ENCODE peak calls at places on chromosome 19, in ten cellular contexts. B is GM12864, P is GM12865, J is neural progenitor cell, L is AG04449, Q is uterus, A is DND-41, X is choroid plexus epithelial cell, Z is left ventricle myocardium inferior, O is HFF-Myc. K is an unnamed sample.

GRCh38 chr19:56076413-56076998 is 44.6 kb downstream of the ZNF787 start:
- DNase-seq in L (peak), A (peak), X (peak), P (peak), Q (peak), O (peak), Z (no peak), B (no peak), J (peak), K (peak)

GRCh38 chr19:11624064-11624463 is 26.8 kb downstream of the ZNF627 start:
- DNase-seq in A (no peak), L (no peak), O (no peak), J (no peak), X (peak), B (no peak), Q (no peak), P (no peak), Z (no peak), K (no peak)

GRCh38 chr19:13215572-13216380 is 65.6 kb downstream of the IER2 start:
- DNase-seq in Q (no peak), A (no peak), Z (no peak), J (no peak), X (no peak), L (no peak), O (no peak), P (peak), B (no peak), K (peak)

GRCh38 chr19:6109947-6110346 is 353 bp downstream of the RFX2 start:
- DNase-seq in J (no peak), A (no peak), Q (no peak), L (no peak), P (no peak), X (no peak), B (no peak), O (no peak), Z (peak), K (no peak)

GRCh38 chr19:31261019-31261595 is 88.1 kb downstream of the TSHZ3 start:
- DNase-seq in P (no peak), Q (peak), A (no peak), O (no peak), X (no peak), B (no peak), L (no peak), J (no peak), Z (no peak), K (no peak)

GRCh38 chr19:1102407-1103106 is 1.2 kb upstream of the GPX4 start:
- DNase-seq in L (peak), Z (no peak), P (peak), A (no peak), J (no peak), X (peak), Q (peak), O (peak), B (peak), K (peak)

GRCh38 chr19:48644839-48645651 is 942 bp downstream of the CA11 start:
- DNase-seq in A (peak), O (no peak), B (no peak), Q (peak), J (peak), L (no peak), P (peak), Z (peak), X (peak), K (peak)

GRCh38 chr19:48614436-48615144 is at the start of gene FAM83E:
- DNase-seq in J (peak), L (no peak), O (no peak), Q (no peak), Z (no peak), P (peak), X (no peak), A (no peak), B (no peak), K (peak)

GRCh38 chr19:512548-513365 is 5.5 kb downstream of the TPGS1 start:
- DNase-seq in Z (no peak), P (no peak), B (no peak), X (no peak), O (no peak), J (no peak), Q (no peak), A (peak), L (no peak), K (no peak)

GRCh38 chr19:48565090-48565489 is 13.1 kb downstream of the SULT2B1 start:
- DNase-seq in Q (no peak), O (no peak), P (no peak), J (no peak), A (no peak), B (no peak), X (peak), Z (no peak), L (no peak), K (no peak)

GRCh38 chr19:6014551-6015135 is 36.7 kb upstream of the RANBP3 start:
- DNase-seq in Q (no peak), O (no peak), J (no peak), L (no peak), P (no peak), A (no peak), Z (no peak), B (no peak), X (no peak), K (no peak)

GRCh38 chr19:29320076-29320475 is 107.1 kb upstream of the UQCRFS1 start:
- DNase-seq in Z (no peak), O (no peak), X (no peak), J (no peak), A (no peak), Q (no peak), L (no peak), P (no peak), B (no peak), K (no peak)

GRCh38 chr19:34430738-34431625 is 2.8 kb downstream of the UBA2 start:
- DNase-seq in Q (no peak), A (peak), P (peak), J (peak), Z (no peak), B (peak), O (peak), L (no peak), X (peak), K (peak)

GRCh38 chr19:40724848-40725247 is 7.9 kb downstream of the ITPKC start:
- DNase-seq in P (no peak), Z (no peak), B (no peak), X (no peak), Q (no peak), A (no peak), J (no peak), O (no peak), L (no peak), K (no peak)

GRCh38 chr19:43784251-43784980 is 3.6 kb upstream of the KCNN4 start:
- DNase-seq in A (peak), L (peak), Q (no peak), Z (no peak), B (peak), J (no peak), P (peak), X (peak), O (peak), K (peak)

GRCh38 chr19:46192990-46193650 is 36.4 kb upstream of the IGFL1 start:
- DNase-seq in X (peak), O (no peak), J (no peak), B (no peak), Z (no peak), L (no peak), A (no peak), Q (no peak), P (peak), K (peak)

GRCh38 chr19:29884044-29884443 is 58.0 kb upstream of the URI1 start:
- DNase-seq in Q (no peak), J (no peak), B (no peak), Z (no peak), L (no peak), O (no peak), P (no peak), A (no peak), X (no peak), K (no peak)

GRCh38 chr19:49691243-49692101 is 556 bp downstream of the CPT1C start:
- DNase-seq in Z (peak), P (peak), B (no peak), X (peak), L (no peak), J (peak), Q (peak), O (no peak), A (no peak), K (no peak)

GRCh38 chr19:9934132-9934950 is 2.0 kb downstream of the OLFM2 start:
- DNase-seq in B (no peak), J (peak), Z (peak), O (peak), A (peak), Q (peak), X (peak), P (peak), L (no peak), K (peak)
- TF ChIP-seq CTCF in B (peak), J (peak), Z (peak), O (peak), A (peak), Q (peak), X (peak), P (peak), L (peak), K (peak)

GRCh38 chr19:3206216-3206953 is 18.1 kb upstream of the CELF5 start:
- DNase-seq in P (no peak), X (no peak), O (no peak), L (no peak), Q (no peak), B (no peak), J (no peak), Z (no peak), A (no peak), K (no peak)
- TF ChIP-seq CTCF in P (no peak), X (no peak), O (no peak), L (no peak), Q (no peak), B (no peak), J (no peak), Z (no peak), A (no peak), K (no peak)

DNA sequence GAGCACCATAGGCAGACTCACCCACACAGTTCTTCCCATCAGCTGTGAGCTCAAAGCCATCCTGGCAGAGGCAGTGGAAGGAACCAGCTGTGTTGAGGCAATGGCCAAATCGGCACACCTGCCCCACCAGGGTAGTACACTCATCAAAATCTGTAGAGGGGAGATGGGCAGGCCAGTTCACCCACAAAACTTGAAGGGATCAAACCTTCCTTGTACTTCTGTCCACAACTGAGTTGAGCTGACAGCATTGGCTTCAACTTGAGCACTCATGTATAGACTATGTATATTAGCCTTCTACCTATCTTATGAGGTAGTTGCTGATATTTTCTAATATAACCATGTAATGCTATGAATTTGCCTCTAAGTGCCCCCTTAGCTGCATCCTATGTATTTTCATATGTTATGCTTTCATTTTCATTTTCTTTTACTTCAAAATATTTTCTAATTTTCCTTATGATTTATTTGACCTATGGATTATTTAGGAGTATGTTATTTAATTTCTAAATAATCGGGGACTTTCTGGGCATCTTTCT is 42.9 kb downstream of the CCL25 start:
- DNase-seq in Q (no peak), X (no peak), Z (no peak), B (no peak), J (no peak), O (no peak), P (no peak), A (no peak), L (no peak), K (no peak)
- TF ChIP-seq CTCF in Q (no peak), X (no peak), Z (no peak), B (no peak), J (no peak), O (no peak), P (no peak), A (no peak), L (no peak), K (no peak)

GRCh38 chr19:37467608-37468090 is 405 bp upstream of the ZNF569 start:
- DNase-seq in J (no peak), O (no peak), Z (no peak), A (no peak), P (no peak), B (no peak), Q (no peak), X (no peak), L (no peak), K (no peak)

GRCh38 chr19:37468961-37469777 is at the start of gene ZNF570:
- DNase-seq in A (peak), B (peak), J (peak), L (no peak), Z (peak), X (peak), O (peak), P (peak), Q (peak), K (peak)

GRCh38 chr19:37470216-37470615 is 1.1 kb downstream of the ZNF570 start:
- DNase-seq in B (no peak), A (no peak), Z (no peak), X (peak), J (no peak), O (no peak), L (no peak), Q (no peak), P (no peak), K (no peak)

GRCh38 chr19:37466277-37466797 is 907 bp downstream of the ZNF569 start:
- DNase-seq in A (no peak), B (no peak), X (no peak), Z (no peak), O (no peak), Q (no peak), J (no peak), P (no peak), L (no peak), K (no peak)

GRCh38 chr19:37466798-37467607 is at the start of gene ZNF569:
- DNase-seq in X (peak), B (peak), O (peak), Z (peak), P (peak), J (peak), Q (peak), A (peak), L (peak), K (peak)
- TF ChIP-seq CTCF in X (peak), B (peak), O (no peak), Z (no peak), P (no peak), J (no peak), Q (no peak), A (peak), L (no peak), K (no peak)

DNA sequence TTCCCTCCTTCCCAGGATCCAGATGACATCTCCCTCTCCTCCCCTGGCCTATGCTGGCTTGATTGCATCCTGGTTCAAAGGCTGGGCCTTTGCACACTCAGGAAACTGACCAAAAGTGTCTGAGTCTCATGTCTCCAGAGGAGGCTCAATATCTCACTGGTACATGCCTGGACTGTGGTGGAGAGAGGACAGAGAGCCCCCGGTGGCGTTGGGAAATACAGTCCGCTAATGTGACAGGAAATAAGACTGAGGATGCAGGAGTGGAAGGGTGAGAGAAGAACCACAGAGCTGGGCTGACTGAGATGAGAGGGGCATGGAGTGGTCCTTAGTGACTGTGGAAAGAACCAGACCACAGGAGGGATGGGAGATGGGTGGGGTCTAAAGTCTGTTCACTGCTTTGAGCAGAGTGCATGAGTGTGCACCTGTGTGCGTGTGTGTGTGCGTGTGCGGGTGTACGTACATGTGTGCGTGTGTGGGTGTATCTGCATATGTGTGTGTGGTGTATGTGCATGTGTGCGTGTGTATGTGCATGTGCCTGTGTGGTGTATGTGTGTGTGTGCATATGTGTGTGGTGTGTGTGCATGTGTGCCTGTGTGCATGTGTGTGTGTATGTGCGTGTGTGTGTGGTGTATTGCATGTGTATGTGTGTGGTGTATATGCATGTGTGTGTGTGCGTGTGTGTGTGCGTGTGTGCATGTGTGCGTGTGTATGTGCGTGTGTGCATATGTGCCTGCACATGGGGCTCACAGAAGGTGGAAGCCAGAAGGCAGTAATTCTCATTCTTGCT is 1.9 kb downstream of the SIGLEC5 start:
- DNase-seq in P (no peak), J (no peak), L (no peak), B (no peak), Z (no peak), A (no peak), X (no peak), Q (no peak), O (no peak), K (no peak)
- TF ChIP-seq CTCF in P (no peak), J (no peak), L (no peak), B (no peak), Z (no peak), A (no peak), X (no peak), Q (no peak), O (no peak), K (no peak)

DNA sequence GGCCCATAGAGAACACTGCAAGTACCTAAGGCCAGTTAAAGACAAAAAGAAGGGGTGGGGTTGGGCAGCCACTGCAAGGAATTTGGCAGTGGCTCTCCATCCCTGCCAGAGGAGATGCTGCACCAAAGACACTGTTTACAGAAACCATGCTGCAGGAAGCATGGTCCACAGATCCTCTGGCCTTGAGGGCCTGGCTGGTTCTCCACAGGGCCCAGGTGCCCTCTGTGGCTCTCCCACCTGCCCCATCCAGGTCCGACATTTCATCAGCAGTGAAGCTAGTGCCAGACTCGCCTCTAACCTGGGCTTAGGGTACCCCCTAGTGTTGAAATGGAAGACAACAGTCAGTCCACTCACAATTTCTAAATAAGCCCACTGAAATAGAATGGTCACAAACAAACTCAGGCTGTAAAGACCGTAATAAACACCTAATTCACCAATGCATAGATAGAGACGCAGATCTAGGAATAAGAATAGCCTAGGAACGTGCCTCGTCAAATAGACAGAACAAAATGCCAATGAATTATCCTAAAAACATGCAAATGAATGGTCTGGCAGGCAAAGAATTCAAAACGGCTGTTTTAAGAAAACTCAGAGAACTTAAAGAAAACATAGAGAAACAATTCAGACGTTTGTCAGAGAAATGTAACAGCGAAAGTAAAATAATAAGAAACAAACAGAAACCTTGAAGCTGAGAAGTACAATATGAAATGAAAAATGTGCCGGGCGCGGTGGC is 23.3 kb downstream of the LYPD4 start:
- DNase-seq in P (peak), O (no peak), B (no peak), X (peak), Z (no peak), L (no peak), A (peak), Q (no peak), J (peak), K (peak)
- TF ChIP-seq CTCF in P (peak), O (peak), B (peak), X (peak), Z (peak), L (peak), A (peak), Q (peak), J (peak), K (peak)

GRCh38 chr19:3970808-3971598 is at the start of gene DAPK3:
- DNase-seq in L (peak), Z (peak), X (peak), A (peak), P (peak), J (peak), O (peak), Q (peak), B (peak), K (peak)
- TF ChIP-seq CTCF in L (no peak), Z (no peak), X (no peak), A (no peak), P (no peak), J (no peak), O (no peak), Q (peak), B (no peak), K (no peak)

DNA sequence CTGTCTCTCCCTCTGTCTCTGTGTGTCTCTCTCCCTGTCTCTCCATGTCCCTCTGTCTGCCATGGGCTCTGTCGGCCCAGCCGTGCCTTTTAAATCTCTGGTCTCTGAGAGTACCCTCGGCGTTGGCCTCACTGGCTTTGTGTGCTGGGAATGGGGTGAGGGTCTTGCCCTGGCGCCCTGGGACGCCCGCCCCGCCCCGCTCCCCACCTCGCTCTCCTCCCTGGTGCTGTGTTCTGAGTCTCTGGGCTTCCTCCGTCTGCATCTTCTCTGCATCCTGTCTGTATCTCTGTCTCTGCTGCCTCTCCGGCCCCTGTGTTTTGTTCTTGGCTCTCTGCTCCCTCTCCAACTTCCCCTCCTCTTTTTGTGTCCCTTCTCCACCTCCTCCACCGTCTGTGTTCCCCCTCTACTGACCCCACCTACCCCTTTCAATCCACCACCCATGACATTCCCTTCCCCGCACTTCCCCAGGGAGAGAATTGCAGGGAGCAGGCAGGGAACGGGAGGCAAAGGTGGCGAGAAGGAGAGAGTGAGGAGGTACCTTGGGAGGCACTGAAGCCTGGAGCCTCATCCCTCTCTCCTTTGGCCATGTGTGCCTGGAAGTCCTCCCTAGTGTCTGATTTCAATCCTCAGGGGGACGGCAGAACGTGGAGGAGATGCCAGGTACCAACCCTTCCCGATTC is 4.0 kb upstream of the MEIS3 start:
- DNase-seq in X (no peak), L (no peak), P (no peak), O (no peak), A (no peak), J (no peak), Q (no peak), B (no peak), Z (no peak), K (no peak)
- TF ChIP-seq CTCF in X (no peak), L (no peak), P (no peak), O (no peak), A (no peak), J (no peak), Q (no peak), B (no peak), Z (no peak), K (no peak)

GRCh38 chr19:54429545-54430227 is 14.4 kb downstream of the TTYH1 start:
- DNase-seq in J (peak), O (no peak), A (no peak), Z (no peak), B (no peak), L (no peak), Q (no peak), X (no peak), P (no peak), K (no peak)
- TF ChIP-seq CTCF in J (no peak), O (no peak), A (no peak), Z (no peak), B (no peak), L (no peak), Q (no peak), X (no peak), P (no peak), K (no peak)

DNA sequence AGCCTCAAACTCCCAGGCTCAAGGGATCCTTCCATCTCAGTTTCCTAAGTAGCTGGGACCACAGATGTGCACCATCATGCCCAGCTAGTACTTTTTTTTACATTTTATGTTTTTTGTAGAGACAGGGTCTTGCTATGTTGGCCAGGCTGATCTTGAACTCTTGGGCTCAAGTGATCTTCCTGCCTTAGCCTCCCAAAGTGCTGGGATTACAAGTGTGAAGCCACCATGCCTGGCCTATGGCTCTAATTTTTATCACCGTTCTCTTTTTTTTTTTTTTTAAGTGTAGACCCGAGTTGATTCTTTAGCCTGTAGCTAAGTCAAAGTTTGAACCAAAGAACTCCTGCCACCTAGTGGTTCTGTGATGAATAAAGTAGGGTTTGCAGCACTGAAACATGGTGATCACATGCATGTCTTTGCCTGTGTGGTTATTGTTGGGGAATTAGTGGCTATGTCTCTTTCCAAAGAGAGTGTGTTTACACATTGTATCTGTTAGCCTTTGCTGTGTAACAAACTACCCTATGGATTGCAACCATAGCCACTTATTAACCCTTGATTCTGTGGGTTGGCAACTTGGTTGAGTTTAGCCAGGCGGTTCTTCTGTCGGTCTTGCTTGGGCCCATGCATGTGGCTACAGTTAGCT is 11.6 kb downstream of the NFILZ start:
- DNase-seq in Q (no peak), X (peak), P (peak), O (peak), B (no peak), J (peak), L (no peak), Z (no peak), A (peak), K (peak)
- TF ChIP-seq CTCF in Q (peak), X (peak), P (peak), O (peak), B (peak), J (peak), L (peak), Z (peak), A (peak), K (peak)

K was measured in RWPE1.